ENCODE peak calls at places on chromosomes 16 and 17, in nine cellular contexts. D is stimulated activated CD4-positive, alpha-beta T cell treated with anti-CD3 and anti-CD28 coated beads, Interleukin-1b, Interleukin-23, amount 100 ng/mL, for 1 hour; B is heart left ventricle; R is AG04450; Z is fibroblast of gingiva; S is adrenal gland; G is activated T-cell treated with anti-CD3 and anti-CD28 coated beads, Interleukin-2, amount 50 U/mL, for 72 hours; N is iPS-NIHi11; X is glutamatergic neuron. I is an unnamed sample.

GRCh38 chr16:85173981-85174751 is 61.9 kb upstream of the CIBAR2 start:
- DNase-seq in D (no peak), B (no peak), R (no peak), Z (peak), S (peak), G (no peak), N (no peak), X (no peak), I (no peak)

GRCh38 chr16:66043326-66043725 is 323.2 kb upstream of the CDH5 start:
- DNase-seq in D (no peak), B (no peak), R (no peak), Z (no peak), S (no peak), G (no peak), N (no peak), X (no peak), I (no peak)

GRCh38 chr16:55264949-55265348 is 59.1 kb upstream of the IRX6 start:
- DNase-seq in D (no peak), B (no peak), R (no peak), Z (peak), S (no peak), G (no peak), N (no peak), X (no peak), I (no peak)

GRCh38 chr17:9115446-9116265 is 94.3 kb downstream of the NTN1 start:
- DNase-seq in D (peak), B (peak), R (no peak), Z (peak), S (peak), G (peak), N (peak), X (peak), I (peak)

GRCh38 chr17:9324864-9325263 is 250.8 kb downstream of the STX8 start:
- DNase-seq in D (no peak), B (no peak), R (no peak), Z (peak), S (no peak), G (no peak), N (no peak), X (no peak), I (no peak)

GRCh38 chr16:74736531-74737157 is 36.0 kb upstream of the MLKL start:
- DNase-seq in D (no peak), B (no peak), R (no peak), Z (no peak), S (no peak), G (no peak), N (no peak), X (no peak), I (no peak)

GRCh38 chr17:400257-400656 is 47.6 kb upstream of the RPH3AL start:
- DNase-seq in D (no peak), B (no peak), R (no peak), Z (no peak), S (no peak), G (no peak), N (no peak), X (no peak), I (no peak)

GRCh38 chr16:59605706-59606105 is 871.6 kb upstream of the GOT2 start:
- DNase-seq in D (no peak), B (no peak), R (no peak), Z (peak), S (no peak), G (no peak), N (no peak), X (no peak), I (no peak)

GRCh38 chr17:17751996-17752821 is 71.0 kb downstream of the RAI1 start:
- DNase-seq in D (peak), B (peak), R (peak), Z (peak), S (peak), G (peak), N (peak), X (peak), I (peak)

GRCh38 chr17:58275417-58275816 is 5.3 kb downstream of the MPO start:
- DNase-seq in D (no peak), B (no peak), R (no peak), Z (no peak), S (no peak), G (no peak), N (no peak), X (no peak), I (no peak)

GRCh38 chr17:74758846-74759163 is 10.4 kb downstream of the NHERF1 start:
- DNase-seq in D (no peak), B (no peak), R (no peak), Z (no peak), S (peak), G (no peak), N (no peak), X (no peak), I (no peak)

GRCh38 chr17:75843577-75844529 is at the start of gene UNC13D:
- DNase-seq in D (no peak), B (no peak), R (no peak), Z (no peak), S (peak), G (peak), N (peak), X (peak), I (no peak)

GRCh38 chr16:50956637-50957036 is 194.4 kb downstream of the SALL1 start:
- DNase-seq in D (no peak), B (no peak), R (no peak), Z (no peak), S (no peak), G (no peak), N (no peak), X (no peak), I (no peak)